ENCODE peak calls at places on chromosomes 11 and 22, in ten cellular contexts. Z is NCI-H1930; L is prostate gland; Q is nephron progenitor cell; C is osteocyte; U is H7; X is Calu3; E is CD8-positive, alpha-beta memory T cell; M is cardiac muscle cell; N is activated effector memory CD4-positive, alpha-beta T cell treated with anti-CD3 and anti-CD28 coated beads, Interleukin-2, amount 50 U/mL, for 16 hours. A is an unnamed sample.

GRCh38 chr22:50360578-50360977 is 17.5 kb downstream of the PPP6R2 start:
- DNase-seq in Z (no peak), L (no peak), Q (no peak), C (no peak), U (no peak), X (no peak), E (no peak), M (no peak), N (no peak), A (no peak)

GRCh38 chr22:46459347-46460065 is 77.9 kb downstream of the CELSR1 start:
- DNase-seq in Z (no peak), L (no peak), Q (no peak), C (no peak), U (no peak), X (no peak), E (no peak), M (no peak), N (no peak), A (no peak)

GRCh38 chr11:3227568-3228444 is 4.4 kb downstream of the MRGPRE start:
- DNase-seq in Z (no peak), L (no peak), Q (no peak), C (peak), U (peak), X (no peak), E (no peak), M (no peak), N (no peak), A (no peak)

GRCh38 chr22:42808516-42808915 is 48.6 kb downstream of the ARFGAP3 start:
- DNase-seq in Z (no peak), L (no peak), Q (no peak), C (peak), U (no peak), X (no peak), E (no peak), M (no peak), N (no peak), A (no peak)

GRCh38 chr22:30636226-30637077 is 871 bp downstream of the SLC35E4 start:
- DNase-seq in Z (no peak), L (peak), Q (no peak), C (no peak), U (peak), X (peak), E (no peak), M (no peak), N (peak), A (no peak)

GRCh38 chr11:3165916-3166267 is 782 bp upstream of the OSBPL5 start:
- DNase-seq in Z (no peak), L (no peak), Q (no peak), C (no peak), U (peak), X (no peak), E (no peak), M (no peak), N (no peak), A (no peak)

GRCh38 chr11:60744114-60744513 is 12.6 kb upstream of the MS4A15 start:
- DNase-seq in Z (no peak), L (no peak), Q (no peak), C (no peak), U (no peak), X (no peak), E (no peak), M (no peak), N (no peak), A (no peak)

GRCh38 chr11:80074837-80075236 is 634.0 kb upstream of the TENM4 start:
- DNase-seq in Z (no peak), L (no peak), Q (no peak), C (no peak), U (no peak), X (no peak), E (no peak), M (no peak), N (no peak), A (no peak)

GRCh38 chr22:41603873-41604332 is 14.3 kb upstream of the PMM1 start:
- DNase-seq in Z (no peak), L (no peak), Q (no peak), C (no peak), U (no peak), X (no peak), E (peak), M (no peak), N (peak), A (no peak)

GRCh38 chr11:130001491-130002351 is 914 bp downstream of the PRDM10 start:
- DNase-seq in Z (peak), L (peak), Q (peak), C (no peak), U (no peak), X (peak), E (peak), M (peak), N (no peak), A (peak)

GRCh38 chr22:40757071-40757470 is 62.1 kb downstream of the SLC25A17 start:
- DNase-seq in Z (no peak), L (no peak), Q (no peak), C (no peak), U (no peak), X (no peak), E (no peak), M (peak), N (no peak), A (no peak)

A was measured in WERI-Rb-1.